ENCODE peak calls at places on chromosomes 12 and 14, in four cellular contexts. N is HCT116, V is HepG2, S is neural progenitor cell. J is an unnamed sample.
A peak's percentile ranks its signal among the peaks of the same experiment; 100 is the strongest.

GRCh38 chr12:92821142-92821541 is 108.0 kb downstream of the EEA1 start:
- DNase-seq in V (no peak), S (no peak), N (no peak), J (no peak)

GRCh38 chr14:65210118-65210826 is 108.0 kb upstream of the MAX start:
- DNase-seq in V (no peak), S (no peak), N (no peak), J (no peak)

GRCh38 chr14:76977793-76978730 is 50.4 kb downstream of the IRF2BPL start:
- DNase-seq in N (no peak), V (peak; percentile 52), S (no peak), J (no peak)

GRCh38 chr14:92527724-92528123 is 14.1 kb downstream of the RIN3 start:
- DNase-seq in V (no peak), S (no peak), N (no peak), J (no peak)

GRCh38 chr14:75083271-75083670 is 13.8 kb downstream of the ZC2HC1C start:
- DNase-seq in N (no peak), V (no peak), S (no peak), J (no peak)

GRCh38 chr12:30753233-30753632 is 1.5 kb downstream of the CAPRIN2 start:
- DNase-seq in S (peak; percentile 60), N (no peak), V (peak; percentile 56), J (peak; percentile 79)

GRCh38 chr14:95931384-95931783 is 54.8 kb downstream of the TUNAR start:
- DNase-seq in V (peak; percentile 2), N (no peak), S (no peak), J (no peak)

GRCh38 chr14:58697927-58698641 is 60.3 kb downstream of the DACT1 start:
- DNase-seq in N (no peak), V (no peak), S (no peak), J (no peak)

GRCh38 chr12:50220357-50221061 is 53.3 kb upstream of the CERS5 start:
- DNase-seq in V (no peak), N (no peak), S (peak; percentile 24), J (peak; percentile 40)

GRCh38 chr14:86946446-86946845 is 1046.5 kb downstream of the GALC start:
- DNase-seq in S (no peak), N (no peak), V (no peak), J (no peak)

GRCh38 chr12:49750027-49750977 is 8.9 kb downstream of the TMBIM6 start:
- DNase-seq in S (peak; percentile 14), V (peak; percentile 31), N (peak; percentile 54), J (no peak)

GRCh38 chr14:33642641-33643342 is 308.1 kb downstream of the EGLN3 start:
- DNase-seq in N (no peak), S (peak; percentile 25), V (no peak), J (no peak)

GRCh38 chr12:93380480-93381121 is 2.9 kb downstream of the NUDT4 start:
- DNase-seq in V (peak; percentile 43), S (peak; percentile 19), N (no peak), J (peak; percentile 21)

GRCh38 chr14:105411017-105411941 is 8.3 kb upstream of the MTA1 start:
- DNase-seq in V (no peak), S (peak; percentile 70), N (no peak), J (peak; percentile 62)

GRCh38 chr14:105193916-105194782 is 13.0 kb upstream of the NUDT14 start:
- DNase-seq in V (no peak), N (no peak), S (no peak), J (peak; percentile 74)

GRCh38 chr12:6788972-6789905 is at the start of gene CD4:
- DNase-seq in N (no peak), S (no peak), V (no peak), J (no peak)

GRCh38 chr12:121295746-121296617 is 527 bp downstream of the CAMKK2 start:
- DNase-seq in N (no peak), V (peak; percentile 27), S (peak; percentile 56), J (peak; percentile 16)

GRCh38 chr14:30737916-30738315 is 115.8 kb downstream of the SCFD1 start:
- DNase-seq in N (no peak), S (no peak), V (no peak), J (no peak)

GRCh38 chr12:121467638-121468403 is 67.9 kb downstream of the RNF34 start:
- DNase-seq in S (peak; percentile 80), V (no peak), N (no peak), J (peak; percentile 29)

GRCh38 chr12:32155911-32156585 is 49.4 kb downstream of the BICD1 start:
- DNase-seq in N (no peak), S (no peak), V (no peak), J (no peak)

GRCh38 chr14:45252356-45253069 is 489 bp downstream of the MIS18BP1 start:
- DNase-seq in N (no peak), S (peak; percentile 12), V (no peak), J (peak; percentile 29)

GRCh38 chr12:77189463-77189862 is 124.1 kb upstream of the E2F7 start:
- DNase-seq in V (no peak), S (no peak), N (no peak), J (peak; percentile 35)

GRCh38 chr14:63840981-63841380 is 11.8 kb upstream of the SYNE2 start:
- DNase-seq in N (no peak), S (peak; percentile 23), V (peak; percentile 44), J (peak; percentile 38)

GRCh38 chr14:95577067-95577800 is 42.4 kb downstream of the GLRX5 start:
- DNase-seq in N (no peak), S (no peak), V (no peak), J (no peak)

GRCh38 chr12:71763682-71764379 is 9.2 kb downstream of the RAB21 start:
- DNase-seq in V (no peak), N (no peak), S (no peak), J (no peak)
- H3K27ac ChIP-seq in V (no peak overlapping the region), N (no peak overlapping the region), S (no peak overlapping the region), J (no peak overlapping the region)

GRCh38 chr12:55820679-55821078 is 2.8 kb downstream of the ORMDL2 start:
- DNase-seq in N (no peak), V (peak; percentile 22), S (no peak), J (peak; percentile 39)

GRCh38 chr12:55827806-55828205 is 1.6 kb downstream of the DNAJC14 start:
- DNase-seq in N (no peak), S (no peak), V (no peak), J (no peak)

GRCh38 chr12:55822228-55822627 is 4.4 kb downstream of the ORMDL2 start:
- DNase-seq in V (peak; percentile 48), S (peak; percentile 28), N (no peak), J (no peak)

GRCh38 chr12:55824726-55825125 is 4.7 kb downstream of the DNAJC14 start:
- DNase-seq in S (no peak), V (no peak), N (no peak), J (no peak)

DNA sequence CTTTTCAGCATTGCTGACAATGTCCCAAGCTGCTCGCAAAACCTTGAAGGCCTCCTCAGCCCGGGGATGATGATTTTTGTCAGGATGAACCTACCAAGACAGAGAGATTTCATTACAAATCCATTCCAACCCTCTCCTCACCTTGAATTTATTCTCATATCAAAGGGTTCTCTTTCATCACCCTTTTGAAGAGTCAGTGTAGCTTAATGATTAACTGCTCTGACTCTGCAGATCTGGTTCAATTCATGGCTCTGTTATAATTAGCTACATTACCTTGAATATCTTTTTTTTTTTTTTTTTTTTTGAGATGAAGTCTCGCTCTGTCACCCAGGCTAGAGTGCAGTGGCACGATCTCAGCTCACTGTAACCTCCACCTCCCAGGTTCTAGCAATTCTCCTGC is 5.6 kb downstream of the ORMDL2 start:
- DNase-seq in V (peak; percentile 65), S (no peak), N (no peak), J (no peak)
- H3K4me1 ChIP-seq in V (peaks cover 78% of the 10 kb centered on the region), S (peaks cover 10% of the 10 kb centered on the region), N (peaks cover 22% of the 10 kb centered on the region), J (peaks cover 6% of the 10 kb centered on the region)

DNA sequence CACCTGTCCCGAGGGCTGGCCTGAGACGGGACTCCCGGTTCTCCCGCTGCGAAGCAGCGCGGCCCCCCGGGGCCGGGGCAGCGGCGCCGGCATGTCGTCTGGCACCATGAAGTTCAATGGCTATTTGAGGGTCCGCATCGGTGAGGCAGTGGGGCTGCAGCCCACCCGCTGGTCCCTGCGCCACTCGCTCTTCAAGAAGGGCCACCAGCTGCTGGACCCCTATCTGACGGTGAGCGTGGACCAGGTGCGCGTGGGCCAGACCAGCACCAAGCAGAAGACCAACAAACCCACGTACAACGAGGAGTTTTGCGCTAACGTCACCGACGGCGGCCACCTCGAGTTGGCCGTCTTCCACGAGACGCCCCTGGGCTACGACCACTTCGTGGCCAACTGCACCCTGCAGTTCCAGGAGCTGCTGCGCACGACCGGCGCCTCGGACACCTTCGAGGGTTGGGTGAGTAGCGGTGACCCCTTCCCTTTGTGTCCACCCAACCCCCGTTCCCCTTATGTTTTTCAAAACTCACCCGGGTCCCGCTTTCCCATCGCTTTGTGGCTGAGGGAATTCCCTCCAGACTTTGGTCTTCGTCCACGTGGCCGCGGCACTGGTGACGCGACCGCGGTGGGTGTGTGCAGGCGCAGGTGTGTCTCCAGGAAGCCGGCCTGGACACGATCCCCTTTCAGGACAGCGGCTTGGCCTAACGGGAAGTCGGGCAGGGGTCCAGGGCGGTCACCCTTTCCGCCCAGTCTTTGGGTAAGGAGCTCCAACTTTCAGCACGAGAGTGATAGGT is 826 bp downstream of the PRKCH start:
- DNase-seq in V (no peak), S (peak; percentile 15), N (no peak), J (no peak)
- TF ChIP-seq EZH2 in V (no peak), S (peak; percentile 37), N (no peak), J (peak; percentile 53)

DNA sequence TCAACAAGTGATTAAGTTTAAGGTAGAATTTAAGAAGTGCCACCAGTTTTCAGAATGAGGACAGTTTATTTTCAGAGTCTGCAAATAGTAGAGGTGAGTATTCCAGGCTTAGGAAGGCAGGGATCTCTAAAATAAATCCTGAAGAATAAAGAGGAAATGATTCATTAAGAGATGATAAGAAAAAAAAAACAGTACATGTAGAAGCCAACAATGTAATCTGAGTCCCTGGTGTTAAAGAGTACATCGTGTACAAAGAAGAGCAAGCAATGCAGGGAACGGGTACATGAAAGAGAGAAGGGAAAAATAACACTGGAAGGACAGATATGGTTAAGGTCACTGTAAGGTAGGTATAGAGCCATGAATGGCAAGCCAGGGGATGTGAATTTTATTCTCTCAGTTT is 95.2 kb upstream of the FOXG1 start:
- DNase-seq in S (no peak), N (no peak), V (no peak), J (peak; percentile 3)
- H3K27ac ChIP-seq in S (no peak overlapping the region), N (no peak overlapping the region), V (no peak overlapping the region), J (no peak overlapping the region)

GRCh38 chr12:53055471-53056266 is 5.8 kb downstream of the TNS2 start:
- DNase-seq in N (no peak), V (no peak), S (no peak), J (no peak)
- H3K4me1 ChIP-seq in N (peaks cover 46% of the 10 kb centered on the region), V (peaks cover 41% of the 10 kb centered on the region), S (peaks cover 8% of the 10 kb centered on the region), J (peaks cover 25% of the 10 kb centered on the region)

GRCh38 chr12:5154091-5154490 is 110.4 kb downstream of the KCNA5 start:
- DNase-seq in V (no peak), S (peak; percentile 74), N (no peak), J (no peak)
- TF ChIP-seq EZH2 in V (no peak), S (no peak), N (no peak), J (no peak)

DNA sequence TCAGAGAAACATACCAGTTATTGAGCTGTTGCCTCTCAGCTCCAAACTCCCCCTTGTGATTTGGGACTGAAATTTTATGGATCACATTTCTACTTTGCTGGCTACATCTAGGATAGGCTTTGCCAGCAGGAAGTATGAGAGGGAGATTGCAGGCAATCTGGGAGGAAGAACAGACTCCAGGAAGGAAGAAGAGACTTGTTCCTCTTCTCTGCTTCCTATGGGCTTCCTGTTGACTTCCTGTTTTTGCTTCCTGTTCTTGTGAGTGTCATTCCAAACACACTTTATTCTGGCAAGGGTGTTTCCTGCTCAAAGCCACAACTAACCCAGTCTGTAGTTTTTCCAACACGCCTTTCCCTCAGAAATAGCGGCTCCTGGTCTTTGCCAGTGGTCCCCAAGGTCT is 312.8 kb downstream of the ITPR2 start:
- DNase-seq in N (no peak), S (no peak), V (no peak), J (peak; percentile 40)
- H3K27ac ChIP-seq in N (no peak overlapping the region), S (no peak overlapping the region), V (no peak overlapping the region), J (no peak overlapping the region)